ENCODE peak calls at places on chromosomes 13 and 19, in four cellular contexts. O is CD4-positive, CD25-positive, alpha-beta regulatory T cell; Z is RPMI7951; S is stimulated activated CD4-positive, alpha-beta T cell treated with anti-CD3 and anti-CD28 coated beads, TNF-alpha, amount 100 ng/mL, for 1 hour. R is an unnamed sample.

GRCh38 chr19:12825259-12826131 is 8.9 kb downstream of the RTBDN start:
- DNase-seq in O (no peak), Z (peak), S (no peak), R (no peak)

GRCh38 chr13:99062593-99062992 is 84.7 kb upstream of the DOCK9 start:
- DNase-seq in O (no peak), Z (peak), S (no peak), R (no peak)

GRCh38 chr19:42122691-42123607 is 9.3 kb downstream of the POU2F2 start:
- DNase-seq in O (peak), Z (peak), S (peak), R (peak)

GRCh38 chr19:11481777-11482383 is 1.0 kb upstream of the ELAVL3 start:
- DNase-seq in O (peak), Z (peak), S (no peak), R (peak)

GRCh38 chr13:62613819-62614218 is 1198.2 kb upstream of the PCDH20 start:
- DNase-seq in O (no peak), Z (no peak), S (no peak), R (no peak)

GRCh38 chr19:54190942-54191670 is at the start of gene TSEN34:
- DNase-seq in O (peak), Z (peak), S (peak), R (no peak)

GRCh38 chr19:44731081-44731480 is 17.4 kb upstream of the BCL3 start:
- DNase-seq in O (no peak), Z (no peak), S (no peak), R (no peak)

GRCh38 chr19:6519289-6519688 is 11.5 kb upstream of the TNFSF9 start:
- DNase-seq in O (no peak), Z (peak), S (no peak), R (no peak)

GRCh38 chr19:4732680-4733114 is 9.1 kb upstream of the DPP9 start:
- DNase-seq in O (peak), Z (peak), S (peak), R (peak)

GRCh38 chr13:23688336-23688735 is 118.1 kb downstream of the TNFRSF19 start:
- DNase-seq in O (no peak), Z (no peak), S (no peak), R (no peak)